ENCODE peak calls at places on chromosome 11, in eight cellular contexts. A is kidney, V is left ventricle myocardium inferior, C is IMR-90, S is prostate gland, I is hepatocyte, G is pancreas, E is MM.1S. J is an unnamed sample. For H3K4me1, the result is how much of the 10 kb centered on the place peaks cover.

GRCh38 chr11:23723861-23724260 is 773.0 kb upstream of the LUZP2 start:
- DNase-seq in A (no peak), V (no peak), C (peak), S (no peak), I (no peak), G (no peak), E (peak), J (no peak)

GRCh38 chr11:133906241-133906640 is 50.5 kb downstream of the IGSF9B start:
- DNase-seq in A (no peak), V (no peak), C (no peak), S (no peak), I (no peak), G (no peak), E (no peak), J (no peak)

GRCh38 chr11:4482445-4482844 is at the start of gene OR52K1:
- DNase-seq in A (no peak), V (no peak), C (no peak), S (no peak), I (no peak), G (no peak), E (no peak), J (no peak)

GRCh38 chr11:122163420-122163819 is 47.4 kb upstream of the BLID start:
- DNase-seq in A (no peak), V (no peak), C (peak), S (no peak), I (no peak), G (no peak), E (no peak), J (no peak)

GRCh38 chr11:70278994-70279393 is 8.5 kb downstream of the PPFIA1 start:
- DNase-seq in A (peak), V (no peak), C (no peak), S (no peak), I (no peak), G (no peak), E (no peak), J (no peak)

GRCh38 chr11:31160504-31161422 is 208.8 kb downstream of the DCDC1 start:
- DNase-seq in A (no peak), V (no peak), C (no peak), S (no peak), I (no peak), G (no peak), E (peak), J (no peak)

GRCh38 chr11:114307524-114308203 is 11.5 kb downstream of the NNMT start:
- DNase-seq in A (peak), V (peak), C (peak), S (no peak), I (peak), G (no peak), E (no peak), J (peak)

GRCh38 chr11:108093128-108093904 is 28.1 kb upstream of the ACAT1 start:
- DNase-seq in A (no peak), V (no peak), C (peak), S (peak), I (no peak), G (no peak), E (no peak), J (no peak)

GRCh38 chr11:78138694-78139421 is 568 bp downstream of the ALG8 start:
- DNase-seq in A (no peak), V (no peak), C (peak), S (no peak), I (peak), G (peak), E (peak), J (no peak)

GRCh38 chr11:112513417-112513816 is 252.8 kb upstream of the PLET1 start:
- DNase-seq in A (no peak), V (no peak), C (no peak), S (no peak), I (no peak), G (no peak), E (no peak), J (no peak)

GRCh38 chr11:110774138-110775014 is 62.1 kb upstream of the ARHGAP20 start:
- DNase-seq in A (no peak), V (no peak), C (peak), S (no peak), I (no peak), G (no peak), E (no peak), J (no peak)

GRCh38 chr11:59617876-59618275 is 2.3 kb upstream of the OSBP start:
- DNase-seq in A (no peak), V (no peak), C (no peak), S (no peak), I (no peak), G (no peak), E (no peak), J (no peak)

GRCh38 chr11:100004541-100004940 is 682.5 kb upstream of the ARHGAP42 start:
- DNase-seq in A (no peak), V (no peak), C (no peak), S (no peak), I (peak), G (no peak), E (no peak), J (no peak)

GRCh38 chr11:95443386-95443785 is 212.4 kb upstream of the SESN3 start:
- DNase-seq in A (no peak), V (no peak), C (no peak), S (no peak), I (no peak), G (no peak), E (peak), J (no peak)

GRCh38 chr11:110509485-110509884 is 79.7 kb downstream of the FDX1 start:
- DNase-seq in A (no peak), V (no peak), C (no peak), S (no peak), I (no peak), G (no peak), E (no peak), J (no peak)

GRCh38 chr11:825366-826231 is 2.1 kb upstream of the CRACR2B start:
- DNase-seq in A (no peak), V (no peak), C (no peak), S (no peak), I (no peak), G (peak), E (no peak), J (no peak)

GRCh38 chr11:109059402-109059801 is 362.6 kb upstream of the C11orf87 start:
- DNase-seq in A (no peak), V (no peak), C (no peak), S (no peak), I (no peak), G (no peak), E (no peak), J (no peak)

GRCh38 chr11:78379039-78379670 is 38.5 kb downstream of the GAB2 start:
- DNase-seq in A (no peak), V (no peak), C (peak), S (no peak), I (no peak), G (no peak), E (no peak), J (no peak)

GRCh38 chr11:86940122-86940777 is 14.9 kb downstream of the FZD4 start:
- DNase-seq in A (no peak), V (peak), C (peak), S (peak), I (peak), G (peak), E (no peak), J (no peak)

GRCh38 chr11:13329670-13330401 is 52.2 kb downstream of the BMAL1 start:
- DNase-seq in A (no peak), V (no peak), C (peak), S (no peak), I (no peak), G (no peak), E (no peak), J (peak)

GRCh38 chr11:108497317-108498045 is 703 bp downstream of the POGLUT3 start:
- DNase-seq in A (peak), V (peak), C (peak), S (peak), I (peak), G (peak), E (peak), J (peak)

GRCh38 chr11:128764617-128765095 is 70.8 kb downstream of the FLI1 start:
- DNase-seq in A (peak), V (no peak), C (no peak), S (peak), I (no peak), G (peak), E (no peak), J (no peak)

GRCh38 chr11:15035283-15035682 is 38.1 kb upstream of the CALCB start:
- DNase-seq in A (no peak), V (no peak), C (no peak), S (no peak), I (no peak), G (no peak), E (no peak), J (no peak)

GRCh38 chr11:122815900-122816299 is 22.4 kb upstream of the CRTAM start:
- DNase-seq in A (no peak), V (no peak), C (no peak), S (no peak), I (no peak), G (no peak), E (no peak), J (no peak)

GRCh38 chr11:118916842-118917388 is 8.8 kb downstream of the BCL9L start:
- DNase-seq in A (peak), V (peak), C (peak), S (peak), I (peak), G (peak), E (no peak), J (peak)

GRCh38 chr11:40240284-40240683 is 1219.2 kb downstream of the LRRC4C start:
- DNase-seq in A (no peak), V (no peak), C (no peak), S (no peak), I (no peak), G (no peak), E (no peak), J (no peak)

GRCh38 chr11:71563401-71563800 is 2.0 kb upstream of the KRTAP5-10 start:
- DNase-seq in A (no peak), V (no peak), C (peak), S (no peak), I (peak), G (no peak), E (peak), J (no peak)

GRCh38 chr11:32566527-32566926 is 17.1 kb upstream of the EIF3M start:
- DNase-seq in A (no peak), V (no peak), C (no peak), S (no peak), I (no peak), G (no peak), E (no peak), J (no peak)

GRCh38 chr11:72471005-72471898 is 36.9 kb upstream of the CLPB start:
- DNase-seq in A (peak), V (peak), C (peak), S (peak), I (peak), G (peak), E (peak), J (peak)

GRCh38 chr11:110606415-110606814 is 105.8 kb downstream of the ARHGAP20 start:
- DNase-seq in A (no peak), V (no peak), C (no peak), S (no peak), I (no peak), G (no peak), E (no peak), J (no peak)

GRCh38 chr11:67389477-67389876 is 2.3 kb upstream of the RAD9A start:
- DNase-seq in A (no peak), V (peak), C (no peak), S (no peak), I (peak), G (peak), E (peak), J (no peak)

GRCh38 chr11:2883717-2884423 is 1.7 kb downstream of the CDKN1C start:
- DNase-seq in A (no peak), V (peak), C (no peak), S (no peak), I (peak), G (no peak), E (peak), J (peak)

GRCh38 chr11:128492903-128493569 is 94.3 kb downstream of the ETS1 start:
- DNase-seq in A (no peak), V (no peak), C (no peak), S (no peak), I (no peak), G (no peak), E (peak), J (no peak)

GRCh38 chr11:10514713-10515112 is 26.3 kb downstream of the RNF141 start:
- DNase-seq in A (no peak), V (no peak), C (peak), S (no peak), I (no peak), G (no peak), E (no peak), J (no peak)

GRCh38 chr11:77136074-77136473 is 8.0 kb downstream of the MYO7A start:
- DNase-seq in A (no peak), V (no peak), C (peak), S (no peak), I (no peak), G (no peak), E (no peak), J (no peak)

GRCh38 chr11:14529933-14530332 is 9.7 kb upstream of the PSMA1 start:
- DNase-seq in A (no peak), V (no peak), C (no peak), S (no peak), I (no peak), G (no peak), E (no peak), J (no peak)

GRCh38 chr11:27703453-27703852 is 3.2 kb upstream of the BDNF start:
- DNase-seq in A (no peak), V (no peak), C (peak), S (no peak), I (no peak), G (no peak), E (no peak), J (no peak)

GRCh38 chr11:86427441-86427840 is 52.8 kb downstream of the CCDC81 start:
- DNase-seq in A (no peak), V (no peak), C (no peak), S (no peak), I (no peak), G (no peak), E (no peak), J (no peak)

GRCh38 chr11:103961010-103961409 is 75.4 kb upstream of the DDI1 start:
- DNase-seq in A (no peak), V (no peak), C (peak), S (no peak), I (no peak), G (no peak), E (no peak), J (no peak)

GRCh38 chr11:103967985-103968384 is 68.5 kb upstream of the DDI1 start:
- DNase-seq in A (no peak), V (no peak), C (no peak), S (no peak), I (no peak), G (no peak), E (no peak), J (no peak)

GRCh38 chr11:103959279-103959930 is 77.0 kb upstream of the DDI1 start:
- DNase-seq in A (no peak), V (no peak), C (peak), S (no peak), I (no peak), G (no peak), E (peak), J (no peak)

GRCh38 chr11:103968685-103969084 is 67.8 kb upstream of the DDI1 start:
- DNase-seq in A (no peak), V (no peak), C (no peak), S (no peak), I (no peak), G (no peak), E (no peak), J (no peak)

DNA sequence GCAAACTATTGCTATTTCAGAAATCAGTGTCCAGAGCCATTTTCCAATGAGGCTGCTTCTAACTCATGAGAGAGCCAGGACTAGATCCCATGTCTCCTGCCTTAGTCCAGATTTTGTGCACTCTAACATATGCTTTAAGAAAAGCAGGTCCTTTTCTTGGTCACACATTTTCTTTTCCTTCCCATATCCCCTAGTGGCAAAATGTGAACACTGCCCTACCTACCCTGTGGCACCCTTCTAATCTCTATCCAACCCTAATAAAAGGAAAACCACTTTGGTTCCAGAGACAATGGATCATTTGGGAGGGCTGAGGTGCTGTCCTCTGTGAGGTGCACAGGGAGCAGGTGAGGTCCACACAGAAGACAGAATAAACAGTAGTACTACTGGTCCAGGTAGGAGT is 72.0 kb upstream of the DDI1 start:
- DNase-seq in A (no peak), V (no peak), C (no peak), S (no peak), I (no peak), G (no peak), E (no peak), J (no peak)
- TF ChIP-seq CTCF in A (no peak), V (no peak), C (no peak), S (no peak), I (no peak), G (no peak), E (peak), J (no peak)

DNA sequence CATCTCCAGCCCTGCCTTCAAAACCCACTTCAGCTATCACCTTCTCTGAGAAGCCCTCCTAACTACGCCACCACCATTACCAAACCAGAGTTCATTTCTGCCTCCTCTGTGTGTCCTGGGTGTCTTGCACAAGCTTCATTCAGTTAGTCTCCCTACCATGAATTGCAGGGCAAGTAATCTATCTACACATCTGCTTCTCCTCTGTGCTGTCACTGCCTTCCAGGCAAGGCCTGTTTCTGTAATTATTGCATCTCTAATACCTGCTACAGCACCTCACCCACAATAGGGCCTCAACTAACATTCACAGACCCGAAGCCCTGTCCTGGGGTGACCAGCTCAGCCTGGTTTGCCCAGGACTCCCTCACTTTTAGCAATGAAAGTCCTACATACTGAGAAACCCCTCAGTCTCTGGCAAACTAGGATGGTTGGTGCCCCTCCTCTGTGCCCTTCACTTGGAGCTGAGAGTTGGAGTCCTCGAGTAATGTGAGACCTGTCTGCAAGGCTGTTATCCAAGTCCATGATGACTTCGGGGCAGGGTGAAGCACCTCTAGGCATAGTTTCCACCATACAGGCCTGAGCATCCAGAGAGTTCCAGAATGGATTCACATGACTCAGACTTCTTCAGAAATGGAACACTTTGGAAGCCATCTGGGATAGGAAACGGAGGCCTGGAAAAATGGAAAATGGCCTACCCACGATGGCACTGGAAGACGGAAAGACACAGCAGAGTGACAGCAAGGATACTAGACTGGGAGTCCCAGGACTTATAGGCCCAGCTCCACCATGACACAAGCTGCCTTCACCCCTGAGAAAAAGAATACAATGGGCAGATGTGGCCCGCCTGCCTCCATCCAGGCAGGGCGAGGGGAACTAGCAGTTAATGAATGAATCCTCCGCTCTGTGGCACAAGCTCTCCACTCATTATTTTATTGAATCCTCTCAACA is 269.3 kb downstream of the BUD13 start:
- DNase-seq in A (no peak), V (no peak), C (no peak), S (no peak), I (no peak), G (no peak), E (no peak), J (no peak)
- H3K4me1 ChIP-seq in A (under half), V (under half), C (under half), S (under half), I (under half), G (under half), E (under half), J (under half)

GRCh38 chr11:8757047-8757446 is 74.5 kb downstream of the RPL27A start:
- DNase-seq in A (no peak), V (no peak), C (peak), S (no peak), I (peak), G (no peak), E (no peak), J (no peak)

GRCh38 chr11:8758619-8759169 is 76.1 kb downstream of the RPL27A start:
- DNase-seq in A (peak), V (no peak), C (no peak), S (no peak), I (no peak), G (no peak), E (no peak), J (no peak)

GRCh38 chr11:8757533-8757932 is 74.9 kb downstream of the RPL27A start:
- DNase-seq in A (no peak), V (no peak), C (no peak), S (no peak), I (peak), G (no peak), E (no peak), J (no peak)

GRCh38 chr11:8756201-8756600 is 73.6 kb downstream of the RPL27A start:
- DNase-seq in A (no peak), V (no peak), C (peak), S (no peak), I (no peak), G (peak), E (no peak), J (no peak)

GRCh38 chr11:8754241-8754640 is 71.6 kb downstream of the RPL27A start:
- DNase-seq in A (no peak), V (no peak), C (no peak), S (no peak), I (no peak), G (no peak), E (no peak), J (no peak)
- TF ChIP-seq CTCF in A (no peak), V (peak), C (no peak), S (no peak), I (no peak), G (no peak), E (no peak), J (no peak)

DNA sequence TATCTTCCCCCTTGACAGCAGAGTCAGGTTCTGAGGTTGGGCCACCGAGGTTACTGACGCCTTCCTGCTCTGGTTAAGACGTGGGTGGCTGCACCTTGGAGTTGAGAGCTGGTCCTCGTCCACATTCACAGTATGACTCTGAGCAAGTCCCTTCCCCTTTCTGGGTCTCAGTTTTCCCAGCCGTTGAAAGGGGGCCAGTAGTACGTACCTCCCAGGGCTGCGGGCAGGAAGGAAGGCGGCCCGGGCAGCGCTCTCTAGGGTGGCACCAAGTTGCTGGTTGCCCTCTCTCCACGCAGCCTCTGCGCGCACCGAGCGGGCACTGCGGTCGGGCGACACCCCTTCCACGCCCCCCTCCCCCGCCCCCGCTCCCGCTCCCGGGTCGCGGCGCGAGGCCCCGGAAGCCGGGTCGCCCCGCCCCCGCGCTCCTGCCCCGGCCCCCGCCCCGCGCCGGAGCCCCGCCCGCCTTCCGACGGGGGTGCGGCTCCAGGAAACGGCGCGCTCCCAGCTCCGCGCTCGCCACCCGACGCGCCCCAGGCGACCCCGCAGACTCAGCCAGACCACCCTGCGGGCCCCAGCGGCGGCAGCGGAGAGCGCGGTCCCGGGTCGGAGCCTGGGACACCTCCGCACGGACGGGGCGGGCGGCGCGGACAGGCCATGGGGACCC is at the start of gene EHBP1L1:
- DNase-seq in A (peak), V (peak), C (peak), S (no peak), I (peak), G (peak), E (peak), J (peak)
- H3K4me1 ChIP-seq in A (under half), V (half or more), C (under half), S (under half), I (half or more), G (under half), E (under half), J (under half)